ENCODE peak calls at places on chromosomes 6 and 20, in four cellular contexts. K, U, L and J are unnamed samples.

GRCh38 chr6:53044071-53044470 is 21.1 kb upstream of the FBXO9 start:
- DNase-seq in K (peak), U (no peak), L (no peak), J (no peak)

GRCh38 chr6:31896856-31897611 is 464 bp downstream of the EHMT2 start:
- DNase-seq in K (no peak), U (no peak), L (no peak), J (peak)

GRCh38 chr6:52500268-52501129 is 76.4 kb downstream of the TRAM2 start:
- DNase-seq in K (no peak), U (no peak), L (no peak), J (no peak)

GRCh38 chr20:47205577-47206123 is 150.8 kb downstream of the ZMYND8 start:
- DNase-seq in K (peak), U (no peak), L (peak), J (peak)

GRCh38 chr6:149961728-149962425 is 1.9 kb upstream of the ULBP1 start:
- DNase-seq in K (peak), U (no peak), L (no peak), J (no peak)

GRCh38 chr20:12217382-12217781 is 299.7 kb downstream of the BTBD3 start:
- DNase-seq in K (no peak), U (no peak), L (no peak), J (no peak)

GRCh38 chr6:131657630-131658111 is 20.6 kb downstream of the ENPP3 start:
- DNase-seq in K (no peak), U (no peak), L (no peak), J (no peak)

GRCh38 chr6:105068407-105068806 is 111.4 kb downstream of the POPDC3 start:
- DNase-seq in K (no peak), U (no peak), L (no peak), J (no peak)

GRCh38 chr20:64219730-64220129 is 35.8 kb upstream of the PCMTD2 start:
- DNase-seq in K (no peak), U (no peak), L (no peak), J (no peak)

GRCh38 chr6:3041147-3041546 is 27.1 kb upstream of the RIPK1 start:
- DNase-seq in K (no peak), U (no peak), L (no peak), J (no peak)

GRCh38 chr6:159688977-159689376 is 4.1 kb downstream of the SOD2 start:
- DNase-seq in K (no peak), U (no peak), L (no peak), J (no peak)

GRCh38 chr20:32965581-32966373 is 38.5 kb downstream of the SUN5 start:
- DNase-seq in K (no peak), U (no peak), L (no peak), J (no peak)

GRCh38 chr20:57638895-57639236 is 18.6 kb upstream of the ZBP1 start:
- DNase-seq in K (no peak), U (no peak), L (no peak), J (no peak)

GRCh38 chr6:7235712-7236311 is 77.2 kb downstream of the SSR1 start:
- DNase-seq in K (no peak), U (no peak), L (peak), J (no peak)

GRCh38 chr6:139927236-139927635 is 552.8 kb upstream of the CITED2 start:
- DNase-seq in K (no peak), U (no peak), L (no peak), J (peak)

GRCh38 chr6:36116066-36116465 is 14.2 kb upstream of the MAPK13 start:
- DNase-seq in K (no peak), U (no peak), L (no peak), J (no peak)

GRCh38 chr6:137625808-137626207 is 131.6 kb upstream of the OLIG3 start:
- DNase-seq in K (no peak), U (no peak), L (no peak), J (no peak)

GRCh38 chr20:61293951-61294350 is 41.9 kb downstream of the CDH4 start:
- DNase-seq in K (no peak), U (no peak), L (no peak), J (no peak)

GRCh38 chr20:23114018-23114417 is 27.9 kb upstream of the CD93 start:
- DNase-seq in K (no peak), U (no peak), L (no peak), J (peak)

GRCh38 chr6:105760746-105761145 is 325.4 kb upstream of the PRDM1 start:
- DNase-seq in K (no peak), U (no peak), L (no peak), J (no peak)

GRCh38 chr20:62624719-62625455 is 17.4 kb upstream of the SLCO4A1 start:
- DNase-seq in K (no peak), U (no peak), L (no peak), J (no peak)

GRCh38 chr20:59994697-59995122 is 36.5 kb downstream of the CDH26 start:
- DNase-seq in K (peak), U (no peak), L (no peak), J (peak)

GRCh38 chr6:68497927-68498326 is 137.2 kb upstream of the ADGRB3 start:
- DNase-seq in K (no peak), U (no peak), L (no peak), J (no peak)

GRCh38 chr20:38369387-38369786 is 23.1 kb downstream of the LBP start:
- DNase-seq in K (no peak), U (no peak), L (no peak), J (peak)

GRCh38 chr20:56916345-56916622 is 287.2 kb downstream of the TFAP2C start:
- DNase-seq in K (no peak), U (no peak), L (no peak), J (no peak)

GRCh38 chr6:87916446-87916845 is 131.2 kb upstream of the SPACA1 start:
- DNase-seq in K (no peak), U (no peak), L (no peak), J (no peak)

GRCh38 chr6:126267621-126268020 is 72.3 kb upstream of the CENPW start:
- DNase-seq in K (no peak), U (no peak), L (no peak), J (no peak)

GRCh38 chr6:151160869-151161268 is 78.9 kb upstream of the AKAP12 start:
- DNase-seq in K (no peak), U (no peak), L (peak), J (no peak)

GRCh38 chr20:36579996-36580545 is 6.7 kb downstream of the TGIF2 start:
- DNase-seq in K (no peak), U (no peak), L (no peak), J (no peak)

GRCh38 chr20:33568378-33569289 is 78.7 kb downstream of the CBFA2T2 start:
- DNase-seq in K (peak), U (no peak), L (peak), J (no peak)

GRCh38 chr6:104995989-104996617 is 39.2 kb downstream of the LIN28B start:
- DNase-seq in K (no peak), U (no peak), L (no peak), J (peak)

GRCh38 chr6:30926644-30927043 is 5.3 kb downstream of the SFTA2 start:
- DNase-seq in K (no peak), U (no peak), L (no peak), J (no peak)